ENCODE peak calls at places on chromosome 5, in four cellular contexts. P, K, M and Z are unnamed samples.

GRCh38 chr5:170603101-170603500 is 99.3 kb downstream of the KCNIP1 start:
- DNase-seq in P (no peak), K (no peak), M (no peak), Z (no peak)

GRCh38 chr5:178145965-178146820 is 7.5 kb downstream of the NHP2 start:
- DNase-seq in P (peak), K (peak), M (peak), Z (no peak)

GRCh38 chr5:57412010-57412409 is 70.6 kb downstream of the ACTBL2 start:
- DNase-seq in P (peak), K (no peak), M (no peak), Z (no peak)

GRCh38 chr5:93915142-93915553 is 173.7 kb upstream of the POU5F2 start:
- DNase-seq in P (peak), K (peak), M (peak), Z (no peak)

GRCh38 chr5:143629871-143630658 is 181.9 kb upstream of the HMHB1 start:
- DNase-seq in P (peak), K (no peak), M (no peak), Z (no peak)

GRCh38 chr5:64784451-64785025 is 15.8 kb downstream of the CWC27 start:
- DNase-seq in P (peak), K (peak), M (no peak), Z (peak)

GRCh38 chr5:171505473-171506043 is 86.1 kb downstream of the FGF18 start:
- DNase-seq in P (no peak), K (no peak), M (no peak), Z (no peak)

GRCh38 chr5:71972777-71973473 is 134.3 kb upstream of the MAP1B start:
- DNase-seq in P (no peak), K (no peak), M (no peak), Z (no peak)

GRCh38 chr5:43389679-43390329 is 22.4 kb downstream of the CCL28 start:
- DNase-seq in P (peak), K (peak), M (peak), Z (peak)

GRCh38 chr5:113336975-113337374 is 97.8 kb downstream of the TSSK1B start:
- DNase-seq in P (peak), K (no peak), M (no peak), Z (no peak)

GRCh38 chr5:69231851-69232250 is 2.8 kb upstream of the CDK7 start:
- DNase-seq in P (no peak), K (no peak), M (no peak), Z (no peak)

GRCh38 chr5:126514159-126515141 is 80.6 kb downstream of the ALDH7A1 start:
- DNase-seq in P (peak), K (no peak), M (no peak), Z (no peak)

GRCh38 chr5:84032404-84032803 is 311.7 kb upstream of the HAPLN1 start:
- DNase-seq in P (peak), K (no peak), M (no peak), Z (no peak)

GRCh38 chr5:55847837-55848236 is 3.3 kb upstream of the IL31RA start:
- DNase-seq in P (no peak), K (no peak), M (no peak), Z (no peak)

GRCh38 chr5:176851871-176852270 is 41.5 kb downstream of the UNC5A start:
- DNase-seq in P (no peak), K (no peak), M (no peak), Z (no peak)

GRCh38 chr5:149795360-149795759 is 65.2 kb downstream of the PPARGC1B start:
- DNase-seq in P (no peak), K (peak), M (no peak), Z (no peak)

GRCh38 chr5:32076699-32077695 is 97.1 kb downstream of the GOLPH3 start:
- DNase-seq in P (peak), K (no peak), M (peak), Z (no peak)

GRCh38 chr5:156589859-156590216 is 260.3 kb upstream of the PPP1R2B start:
- DNase-seq in P (no peak), K (no peak), M (no peak), Z (no peak)

GRCh38 chr5:55385227-55385626 is 77.4 kb downstream of the MTREX start:
- DNase-seq in P (no peak), K (no peak), M (no peak), Z (no peak)

GRCh38 chr5:123673107-123673506 is 161.1 kb downstream of the CSNK1G3 start:
- DNase-seq in P (no peak), K (no peak), M (no peak), Z (peak)

GRCh38 chr5:149578896-149579295 is 2.4 kb upstream of the ARHGEF37 start:
- DNase-seq in P (no peak), K (peak), M (no peak), Z (no peak)